ENCODE peak calls at places on chromosomes 4 and X, in five cellular contexts. A, F, W, I and H are unnamed samples. For H3K4me1 and H3K9me3, the result is how much of the 10 kb centered on the place peaks cover.

GRCh38 chr4:101114936-101115372 is 232.4 kb downstream of the PPP3CA start:
- DNase-seq in A (no peak), F (peak), W (no peak), I (no peak), H (no peak)

GRCh38 chr4:17619416-17620105 is 5.1 kb downstream of the MED28 start:
- DNase-seq in F (no peak), A (no peak), W (no peak), I (no peak), H (no peak)

GRCh38 chrX:47707031-47707780 is 48.2 kb upstream of the UXT start:
- DNase-seq in W (no peak), A (no peak), I (no peak), F (no peak), H (no peak)

GRCh38 chrX:72247206-72247944 is 8.5 kb upstream of the ERCC6L start:
- DNase-seq in F (no peak), I (peak), W (peak), A (peak), H (no peak)

GRCh38 chr4:24060932-24061331 is 171.1 kb upstream of the PPARGC1A start:
- DNase-seq in I (no peak), A (no peak), F (no peak), W (no peak), H (no peak)

GRCh38 chr4:94519925-94520789 is 68.4 kb downstream of the PDLIM5 start:
- DNase-seq in A (no peak), I (peak), W (no peak), F (no peak), H (no peak)

GRCh38 chrX:39484159-39484558 is 613.6 kb downstream of the BCOR start:
- DNase-seq in A (no peak), I (no peak), F (no peak), W (no peak), H (no peak)

GRCh38 chrX:23610491-23610890 is 56.8 kb upstream of the PRDX4 start:
- DNase-seq in A (no peak), F (no peak), I (no peak), W (no peak), H (no peak)

GRCh38 chr4:26885912-26886274 is 25.3 kb downstream of the STIM2 start:
- DNase-seq in W (peak), F (no peak), I (no peak), A (no peak), H (peak)

GRCh38 chr4:8914461-8915171 is 43.0 kb upstream of the HMX1 start:
- DNase-seq in A (no peak), W (peak), I (no peak), F (peak), H (no peak)

GRCh38 chrX:137771537-137771936 is 205.6 kb downstream of the ZIC3 start:
- DNase-seq in W (no peak), I (no peak), F (no peak), A (no peak), H (no peak)

GRCh38 chr4:138398297-138398696 is 156.1 kb upstream of the SLC7A11 start:
- DNase-seq in W (peak), I (peak), F (peak), A (no peak), H (no peak)

GRCh38 chrX:136275553-136275952 is 24.4 kb upstream of the MAP7D3 start:
- DNase-seq in W (no peak), F (no peak), I (no peak), A (no peak), H (no peak)

GRCh38 chrX:13194291-13195103 is 125.4 kb downstream of the ATXN3L start:
- DNase-seq in A (no peak), I (peak), F (no peak), W (peak), H (no peak)

GRCh38 chrX:16869393-16870094 is 618 bp downstream of the RBBP7 start:
- DNase-seq in F (peak), W (peak), A (peak), I (peak), H (peak)

GRCh38 chrX:11954196-11954595 is 184.1 kb upstream of the FRMPD4 start:
- DNase-seq in W (no peak), F (no peak), A (no peak), I (no peak), H (no peak)

GRCh38 chr4:8238515-8239053 is 31.0 kb upstream of the HTRA3 start:
- DNase-seq in W (no peak), A (peak), F (peak), I (no peak), H (no peak)

GRCh38 chr4:74114234-74114633 is 15.2 kb upstream of the CXCL2 start:
- DNase-seq in I (peak), A (no peak), F (no peak), W (no peak), H (no peak)

GRCh38 chrX:9595131-9595530 is 130.3 kb downstream of the TBL1X start:
- DNase-seq in A (no peak), F (no peak), I (no peak), W (no peak), H (no peak)

GRCh38 chr4:164779811-164780216 is 25.9 kb downstream of the SMIM31 start:
- DNase-seq in A (no peak), I (peak), W (peak), F (peak), H (no peak)

GRCh38 chr4:18075823-18076433 is 54.4 kb upstream of the LCORL start:
- DNase-seq in F (peak), A (no peak), W (peak), I (peak), H (peak)

GRCh38 chr4:123418486-123418931 is 21.9 kb downstream of the SPRY1 start:
- DNase-seq in F (peak), W (peak), I (peak), A (no peak), H (no peak)

GRCh38 chrX:94662665-94663064 is 988.7 kb downstream of the FAM133A start:
- DNase-seq in A (no peak), W (peak), I (no peak), F (no peak), H (no peak)

GRCh38 chrX:102339312-102340298 is 92.6 kb downstream of the NXF2 start:
- DNase-seq in I (no peak), A (peak), F (peak), W (no peak), H (peak)

GRCh38 chr4:183478123-183478522 is 26.7 kb upstream of the ING2 start:
- DNase-seq in F (no peak), A (no peak), I (no peak), W (no peak), H (no peak)

GRCh38 chr4:835148-836002 is 9.4 kb upstream of the CPLX1 start:
- DNase-seq in W (peak), F (no peak), A (peak), I (no peak), H (no peak)

GRCh38 chr4:30721353-30722091 is 1.4 kb downstream of the PCDH7 start:
- DNase-seq in F (peak), W (no peak), I (peak), A (no peak), H (no peak)

GRCh38 chr4:173529505-173530325 is at the start of gene HAND2:
- DNase-seq in W (peak), A (no peak), I (no peak), F (peak), H (no peak)

GRCh38 chr4:4542824-4543485 is 1.1 kb upstream of the STX18 start:
- DNase-seq in I (no peak), F (peak), A (no peak), W (no peak), H (no peak)

GRCh38 chr4:23717528-23718248 is 172.2 kb downstream of the PPARGC1A start:
- DNase-seq in W (peak), I (no peak), F (peak), A (no peak), H (no peak)

GRCh38 chrX:120457766-120458180 is 11.3 kb downstream of the LAMP2 start:
- DNase-seq in F (no peak), A (no peak), W (no peak), I (no peak), H (no peak)

GRCh38 chr4:3872834-3873313 is 106.7 kb downstream of the ADRA2C start:
- DNase-seq in A (no peak), W (no peak), I (no peak), F (peak), H (no peak)

GRCh38 chr4:65670331-65671031 is at the start of gene EPHA5:
- DNase-seq in A (peak), I (peak), F (peak), W (peak), H (no peak)

GRCh38 chr4:105709081-105709450 is 482 bp downstream of the GSTCD start:
- DNase-seq in F (no peak), I (peak), W (peak), A (no peak), H (no peak)
- H3K4me1 ChIP-seq in F (under half), I (under half), W (under half), A (under half), H (under half)

DNA sequence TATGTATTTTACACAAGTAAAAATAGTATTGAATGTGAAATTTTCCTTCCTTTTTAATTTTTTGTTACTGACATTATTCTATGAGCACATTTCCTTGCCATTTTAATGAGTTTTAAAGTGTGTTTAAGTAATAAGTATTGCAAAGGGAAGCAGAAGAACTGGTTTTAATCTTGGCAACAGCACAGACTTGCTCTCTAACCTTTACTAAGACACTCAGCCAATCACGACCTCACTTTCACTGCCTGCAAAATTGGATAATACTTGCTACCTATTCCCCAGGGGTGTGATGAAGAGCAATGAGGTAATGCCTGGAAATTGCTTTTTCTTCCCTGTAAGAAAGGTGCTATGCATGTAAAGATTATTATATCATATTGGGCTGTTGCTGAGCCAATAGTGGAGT is 254.8 kb downstream of the C4orf33 start:
- DNase-seq in I (no peak), A (no peak), W (no peak), F (no peak), H (no peak)
- H3K9me3 ChIP-seq in I (under half), A (under half), W (under half), F (under half), H (under half)

DNA sequence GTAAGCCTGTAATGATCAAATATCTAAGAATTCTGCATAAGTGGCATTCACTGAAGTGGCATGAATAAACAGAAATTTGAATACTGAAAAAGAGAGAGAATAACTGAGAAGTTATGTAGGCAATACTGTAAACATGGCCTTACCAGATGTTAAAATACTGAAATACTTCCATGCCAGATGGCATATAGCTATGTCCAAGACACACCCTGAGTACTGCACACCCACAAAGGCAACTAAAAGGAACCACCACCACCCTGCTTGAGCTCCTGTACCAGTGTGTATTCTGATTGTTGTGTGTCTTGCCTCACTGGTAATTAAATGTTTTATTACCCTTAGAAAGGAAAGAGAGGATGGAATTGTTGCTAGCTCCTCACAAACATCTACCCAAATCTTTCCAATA is 192.1 kb downstream of the ADAMTS3 start:
- DNase-seq in F (no peak), A (no peak), I (no peak), W (no peak), H (no peak)
- H3K4me1 ChIP-seq in F (under half), A (under half), I (under half), W (under half), H (under half)

DNA sequence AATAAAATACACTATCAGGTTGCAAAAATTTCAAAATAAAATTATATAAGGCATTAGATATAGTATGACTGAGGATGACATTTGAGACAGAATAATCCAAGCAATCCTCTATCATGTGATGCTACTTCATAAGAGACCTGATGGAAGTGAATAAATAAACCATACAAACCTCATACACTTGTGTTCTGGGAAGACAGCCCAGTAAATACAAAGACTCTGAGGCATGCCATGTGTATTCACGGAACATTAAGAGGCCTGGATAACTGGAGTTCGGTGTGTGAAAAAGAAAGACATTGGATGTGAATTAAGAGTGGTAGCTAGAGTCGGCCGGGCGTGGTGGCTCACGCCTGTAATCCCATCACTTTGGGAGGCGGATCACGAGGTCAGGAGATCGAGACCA is 364.2 kb downstream of the ADAM29 start:
- DNase-seq in A (no peak), I (no peak), W (no peak), F (no peak), H (no peak)
- H3K9me3 ChIP-seq in A (under half), I (under half), W (under half), F (under half), H (under half)

GRCh38 chr4:6912412-6912811 is 2.8 kb downstream of the TBC1D14 start:
- DNase-seq in I (no peak), F (no peak), A (no peak), W (no peak), H (no peak)

GRCh38 chr4:6914448-6914847 is 4.8 kb downstream of the TBC1D14 start:
- DNase-seq in F (no peak), W (no peak), I (no peak), A (no peak), H (no peak)

GRCh38 chr4:6915041-6916005 is 5.7 kb downstream of the TBC1D14 start:
- DNase-seq in F (no peak), A (no peak), I (no peak), W (no peak), H (no peak)

GRCh38 chr4:6910960-6911874 is 1.6 kb downstream of the TBC1D14 start:
- DNase-seq in I (no peak), W (no peak), F (no peak), A (no peak), H (no peak)

GRCh38 chr4:6913350-6913749 is 3.7 kb downstream of the TBC1D14 start:
- DNase-seq in A (no peak), F (no peak), W (no peak), I (no peak), H (no peak)
- H3K4me1 ChIP-seq in A (half or more), F (under half), W (under half), I (under half), H (half or more)